ENCODE peak calls at places on chromosomes 5 and 9, in four cellular contexts. G is naive thymus-derived CD8-positive, alpha-beta T cell; P is M059J; X is activated T-cell treated with anti-CD3 and anti-CD28 coated beads, Interleukin-2, amount 50 U/mL, for 24 hours. H is an unnamed sample.

GRCh38 chr9:136525841-136526499 is 19.9 kb downstream of the NOTCH1 start:
- DNase-seq in X (no peak), G (no peak), P (peak; percentile 24), H (no peak)

GRCh38 chr5:96661101-96661840 is 905 bp upstream of the CAST start:
- DNase-seq in P (peak; percentile 68), G (peak; percentile 61), X (peak; percentile 52), H (no peak)

GRCh38 chr9:13035822-13036221 is 243.7 kb downstream of the MPDZ start:
- DNase-seq in P (peak; percentile 18), X (no peak), G (no peak), H (no peak)

GRCh38 chr5:74186351-74187315 is 453.9 kb downstream of the ENC1 start:
- DNase-seq in X (no peak), P (peak; percentile 50), G (no peak), H (no peak)

GRCh38 chr5:142544946-142545652 is 140.8 kb downstream of the FGF1 start:
- DNase-seq in G (no peak), X (no peak), P (peak; percentile 27), H (no peak)

GRCh38 chr5:143977891-143978448 is 166.0 kb downstream of the HMHB1 start:
- DNase-seq in G (no peak), X (no peak), P (peak; percentile 94), H (no peak)

GRCh38 chr5:5979362-5979760 is 399.0 kb downstream of the MED10 start:
- DNase-seq in G (no peak), X (no peak), P (peak; percentile 20), H (no peak)

GRCh38 chr5:143101740-143102386 is 301.6 kb downstream of the NR3C1 start:
- DNase-seq in X (peak; percentile 61), G (no peak), P (no peak), H (no peak)

GRCh38 chr9:118595719-118596305 is 773.4 kb downstream of the BRINP1 start:
- DNase-seq in G (no peak), P (peak; percentile 72), X (no peak), H (peak; percentile 43)